ENCODE peak calls at places on chromosomes 3 and 15, in nine cellular contexts. V is stomach, N is esophagus squamous epithelium, R is heart left ventricle, C is HCT116, U is A549, B is left ventricle myocardium inferior, W is PC-3, O is pancreas. D is an unnamed sample.
A peak's percentile ranks its signal among the peaks of the same experiment; 100 is the strongest.

GRCh38 chr3:124034016-124034808 is 42.3 kb upstream of the ROPN1 start:
- DNase-seq in U (no peak), W (peak; percentile 22), B (peak; percentile 25), O (peak; percentile 14), R (peak; percentile 23), C (no peak), V (no peak), N (no peak), D (no peak)

GRCh38 chr15:60255390-60255789 is 142.4 kb downstream of the ANXA2 start:
- DNase-seq in B (no peak), V (no peak), C (peak; percentile 13), U (no peak), R (no peak), O (peak; percentile 22), N (no peak), W (peak; percentile 89), D (no peak)

GRCh38 chr3:25503758-25504157 is 75.7 kb downstream of the RARB start:
- DNase-seq in W (no peak), V (no peak), R (no peak), B (no peak), O (no peak), U (no peak), N (no peak), C (no peak), D (no peak)

GRCh38 chr15:72725446-72725845 is 39.4 kb downstream of the BBS4 start:
- DNase-seq in W (no peak), U (no peak), N (no peak), C (no peak), R (no peak), V (no peak), B (no peak), O (no peak), D (no peak)

GRCh38 chr15:74664028-74664616 is 31.7 kb downstream of the EDC3 start:
- DNase-seq in C (no peak), R (no peak), W (peak; percentile 60), U (no peak), O (peak; percentile 31), V (peak; percentile 80), B (peak; percentile 36), N (no peak), D (peak; percentile 58)

GRCh38 chr3:64684715-64685261 is 3.0 kb downstream of the ADAMTS9 start:
- DNase-seq in U (no peak), V (no peak), C (no peak), O (peak; percentile 31), B (peak; percentile 26), R (peak; percentile 67), W (no peak), N (no peak), D (peak; percentile 42)

GRCh38 chr3:99674086-99674789 is 35.8 kb downstream of the COL8A1 start:
- DNase-seq in O (no peak), B (no peak), V (no peak), N (no peak), W (peak; percentile 52), C (no peak), U (no peak), R (no peak), D (no peak)

GRCh38 chr3:58234516-58234931 is 3.1 kb upstream of the ABHD6 start:
- DNase-seq in W (peak; percentile 75), C (no peak), O (no peak), B (no peak), U (peak; percentile 21), N (no peak), V (no peak), R (no peak), D (no peak)

GRCh38 chr3:46184469-46184868 is 23.6 kb downstream of the CCR1 start:
- DNase-seq in R (no peak), U (no peak), C (peak; percentile 23), V (no peak), O (no peak), B (no peak), W (peak; percentile 76), N (no peak), D (no peak)

GRCh38 chr3:29344986-29345385 is 64.1 kb downstream of the RBMS3 start:
- DNase-seq in C (no peak), B (no peak), W (no peak), N (no peak), O (no peak), U (no peak), V (no peak), R (no peak), D (no peak)

GRCh38 chr15:64460206-64460736 is at the start of gene ZNF609:
- DNase-seq in U (peak; percentile 99), W (peak; percentile 92), N (peak; percentile 54), B (peak; percentile 96), V (peak; percentile 94), C (peak; percentile 95), R (peak; percentile 93), O (peak; percentile 96), D (peak; percentile 92)

GRCh38 chr3:118734664-118735063 is 300.0 kb downstream of the IGSF11 start:
- DNase-seq in R (no peak), U (no peak), C (no peak), V (no peak), W (no peak), O (peak; percentile 17), N (no peak), B (no peak), D (no peak)

GRCh38 chr3:81300324-81300927 is 461.0 kb downstream of the GBE1 start:
- DNase-seq in N (no peak), R (no peak), U (no peak), W (peak; percentile 59), O (no peak), V (no peak), B (no peak), C (no peak), D (no peak)

GRCh38 chr3:59766165-59766872 is 716.5 kb upstream of the CFAP20DC start:
- DNase-seq in U (no peak), R (no peak), W (no peak), B (no peak), N (no peak), C (no peak), O (no peak), V (no peak), D (no peak)

GRCh38 chr3:26579126-26579525 is 43.4 kb upstream of the LRRC3B start:
- DNase-seq in V (no peak), C (no peak), U (no peak), W (no peak), R (no peak), B (no peak), N (no peak), O (no peak), D (no peak)

GRCh38 chr3:26574766-26575165 is 47.8 kb upstream of the LRRC3B start:
- DNase-seq in C (no peak), R (no peak), U (no peak), W (no peak), O (no peak), B (no peak), N (no peak), V (no peak), D (no peak)
- TF ChIP-seq CTCF in C (no peak), R (no peak), U (no peak), W (no peak), O (no peak), B (no peak), N (no peak), V (no peak), D (no peak)

GRCh38 chr3:133925960-133926735 is 30.5 kb upstream of the RAB6B start:
- DNase-seq in W (no peak), C (no peak), R (no peak), B (no peak), N (no peak), V (no peak), O (no peak), U (no peak), D (no peak)
- H3K27ac ChIP-seq in W (no peak overlapping the region), C (no peak overlapping the region), R (no peak overlapping the region), B (no peak overlapping the region), N (no peak overlapping the region), V (no peak overlapping the region), O (no peak overlapping the region), U (no peak overlapping the region), D (no peak overlapping the region)

DNA sequence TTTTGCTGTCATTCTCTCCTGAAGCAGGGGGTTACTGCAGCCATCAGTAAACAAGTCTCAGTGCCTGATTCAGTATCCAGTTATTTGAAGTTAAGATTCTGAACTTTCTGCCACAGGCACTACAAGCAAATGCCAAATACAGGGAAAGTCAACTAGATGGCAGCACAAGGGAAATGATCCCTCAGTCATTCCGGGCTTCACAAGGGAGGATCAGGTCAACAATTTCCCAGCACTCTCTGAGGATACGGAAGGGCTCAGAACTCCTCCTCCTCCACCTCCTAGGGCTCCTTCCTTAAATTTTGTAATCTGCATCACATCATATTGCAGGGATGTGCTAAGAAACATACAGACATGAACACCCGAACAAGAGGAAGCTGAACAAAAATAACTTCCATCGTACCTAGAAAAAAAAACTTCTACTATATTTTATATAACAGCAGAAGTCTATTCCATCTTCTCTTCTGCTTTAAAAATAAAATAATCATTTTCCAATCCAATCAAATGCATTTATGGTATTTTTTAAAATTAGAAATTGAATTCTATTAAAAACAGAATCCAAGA is 187.1 kb downstream of the FMN1 start:
- DNase-seq in R (no peak), N (no peak), B (no peak), C (peak; percentile 35), O (no peak), W (peak; percentile 76), V (no peak), U (peak; percentile 31), D (no peak)
- TF ChIP-seq CTCF in R (no peak), N (no peak), B (no peak), C (peak; percentile 38), O (no peak), W (peak; percentile 70), V (no peak), U (peak; percentile 48), D (no peak)

DNA sequence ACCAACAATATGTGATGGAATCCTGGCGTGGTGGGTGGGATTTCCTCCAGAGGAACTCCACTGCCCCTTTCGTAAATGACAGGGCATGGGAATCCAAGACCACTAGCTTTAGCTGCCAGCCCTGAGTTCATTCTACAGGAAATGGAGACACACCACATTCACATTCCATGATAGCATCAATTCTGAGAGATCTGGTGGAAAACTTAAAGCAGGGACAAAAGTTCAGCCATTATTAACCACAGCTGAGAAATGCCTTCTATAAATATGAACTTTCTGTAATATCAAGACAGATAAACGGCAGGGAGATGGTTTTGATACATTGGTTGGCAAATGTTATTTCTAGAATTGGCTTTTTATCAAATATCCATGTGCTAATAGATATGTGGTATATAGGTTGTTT is 98.2 kb downstream of the FBN1 start:
- DNase-seq in O (no peak), N (no peak), V (no peak), W (no peak), U (no peak), R (no peak), C (no peak), B (no peak), D (no peak)
- H3K27ac ChIP-seq in O (no peak overlapping the region), N (peak overlapping the region; percentile 23), V (no peak overlapping the region), W (no peak overlapping the region), U (no peak overlapping the region), R (peak overlapping the region; percentile 4), C (no peak overlapping the region), B (peak overlapping the region; percentile 20), D (no peak overlapping the region)

D was measured in right lobe of liver.